ENCODE peak calls at places on chromosome 21, in six cellular contexts. One of them, this sample, is unnamed.

GRCh38 chr21:32457360-32457840 is 44.9 kb downstream of the EVA1C start:
- DNase-seq in heart right ventricle: peak; percentile 52
- DNase-seq in cardiac muscle cell: peak; percentile 48
- DNase-seq in thoracic aorta: no peak
- DNase-seq in CD8-positive, alpha-beta T cell: no peak
- DNase-seq in Caco-2: no peak
- DNase-seq in this sample: no peak

GRCh38 chr21:17352937-17353655 is 159.7 kb upstream of the CXADR start:
- DNase-seq in Caco-2: no peak
- DNase-seq in heart right ventricle: no peak
- DNase-seq in CD8-positive, alpha-beta T cell: no peak
- DNase-seq in thoracic aorta: no peak
- DNase-seq in cardiac muscle cell: no peak
- DNase-seq in this sample: no peak

GRCh38 chr21:7917729-7918128 is 2603.7 kb upstream of the TPTE start:
- DNase-seq in thoracic aorta: no peak
- DNase-seq in heart right ventricle: no peak
- DNase-seq in CD8-positive, alpha-beta T cell: no peak
- DNase-seq in Caco-2: no peak
- DNase-seq in cardiac muscle cell: no peak
- DNase-seq in this sample: no peak

GRCh38 chr21:26140185-26140584 is 30.4 kb downstream of the APP start:
- DNase-seq in heart right ventricle: peak; percentile 42
- DNase-seq in cardiac muscle cell: no peak
- DNase-seq in CD8-positive, alpha-beta T cell: no peak
- DNase-seq in Caco-2: no peak
- DNase-seq in thoracic aorta: no peak
- DNase-seq in this sample: peak; percentile 85

GRCh38 chr21:22019766-22020165 is 1021.6 kb downstream of the NCAM2 start:
- DNase-seq in heart right ventricle: no peak
- DNase-seq in cardiac muscle cell: no peak
- DNase-seq in CD8-positive, alpha-beta T cell: no peak
- DNase-seq in Caco-2: no peak
- DNase-seq in thoracic aorta: no peak
- DNase-seq in this sample: no peak

GRCh38 chr21:25801217-25802015 is 66.6 kb downstream of the GABPA start:
- DNase-seq in CD8-positive, alpha-beta T cell: peak; percentile 77
- DNase-seq in Caco-2: peak; percentile 91
- DNase-seq in cardiac muscle cell: peak; percentile 91
- DNase-seq in thoracic aorta: peak; percentile 19
- DNase-seq in heart right ventricle: peak; percentile 88
- DNase-seq in this sample: no peak

GRCh38 chr21:14523234-14523633 is 22.9 kb downstream of the SAMSN1 start:
- DNase-seq in CD8-positive, alpha-beta T cell: no peak
- DNase-seq in thoracic aorta: no peak
- DNase-seq in cardiac muscle cell: no peak
- DNase-seq in heart right ventricle: no peak
- DNase-seq in Caco-2: no peak
- DNase-seq in this sample: no peak

GRCh38 chr21:24204641-24205040 is 1402.6 kb downstream of the MRPL39 start:
- DNase-seq in thoracic aorta: no peak
- DNase-seq in heart right ventricle: no peak
- DNase-seq in cardiac muscle cell: no peak
- DNase-seq in CD8-positive, alpha-beta T cell: no peak
- DNase-seq in Caco-2: no peak
- DNase-seq in this sample: no peak

GRCh38 chr21:27700974-27701614 is 734.2 kb upstream of the ADAMTS5 start:
- DNase-seq in heart right ventricle: peak; percentile 88
- DNase-seq in Caco-2: peak; percentile 79
- DNase-seq in cardiac muscle cell: peak; percentile 87
- DNase-seq in CD8-positive, alpha-beta T cell: peak; percentile 44
- DNase-seq in thoracic aorta: peak; percentile 17
- DNase-seq in this sample: no peak

GRCh38 chr21:23951251-23951650 is 1656.0 kb downstream of the MRPL39 start:
- DNase-seq in Caco-2: no peak
- DNase-seq in heart right ventricle: no peak
- DNase-seq in thoracic aorta: no peak
- DNase-seq in CD8-positive, alpha-beta T cell: no peak
- DNase-seq in cardiac muscle cell: no peak
- DNase-seq in this sample: no peak

GRCh38 chr21:31873696-31874599 is 1.1 kb downstream of the HUNK start:
- DNase-seq in cardiac muscle cell: peak; percentile 74
- DNase-seq in Caco-2: peak; percentile 80
- DNase-seq in thoracic aorta: no peak
- DNase-seq in heart right ventricle: no peak
- DNase-seq in CD8-positive, alpha-beta T cell: peak; percentile 38
- DNase-seq in this sample: no peak

GRCh38 chr21:14306143-14306907 is 76.6 kb downstream of the HSPA13 start:
- DNase-seq in cardiac muscle cell: no peak
- DNase-seq in CD8-positive, alpha-beta T cell: no peak
- DNase-seq in Caco-2: no peak
- DNase-seq in thoracic aorta: no peak
- DNase-seq in heart right ventricle: no peak
- DNase-seq in this sample: no peak

GRCh38 chr21:27221084-27221483 is 254.2 kb upstream of the ADAMTS5 start:
- DNase-seq in cardiac muscle cell: no peak
- DNase-seq in heart right ventricle: no peak
- DNase-seq in thoracic aorta: no peak
- DNase-seq in CD8-positive, alpha-beta T cell: no peak
- DNase-seq in Caco-2: no peak
- DNase-seq in this sample: no peak

GRCh38 chr21:31543191-31543590 is 116.3 kb upstream of the SOD1 start:
- DNase-seq in thoracic aorta: no peak
- DNase-seq in CD8-positive, alpha-beta T cell: no peak
- DNase-seq in Caco-2: no peak
- DNase-seq in cardiac muscle cell: no peak
- DNase-seq in heart right ventricle: no peak
- DNase-seq in this sample: no peak

GRCh38 chr21:23008803-23009202 is 2010.6 kb downstream of the NCAM2 start:
- DNase-seq in thoracic aorta: no peak
- DNase-seq in CD8-positive, alpha-beta T cell: no peak
- DNase-seq in Caco-2: no peak
- DNase-seq in heart right ventricle: no peak
- DNase-seq in cardiac muscle cell: no peak
- DNase-seq in this sample: no peak

GRCh38 chr21:15929536-15929935 is 199.8 kb downstream of the USP25 start:
- DNase-seq in thoracic aorta: no peak
- DNase-seq in Caco-2: no peak
- DNase-seq in cardiac muscle cell: no peak
- DNase-seq in heart right ventricle: no peak
- DNase-seq in CD8-positive, alpha-beta T cell: no peak
- DNase-seq in this sample: no peak

GRCh38 chr21:32869459-32869858 is 97.9 kb upstream of the PAXBP1 start:
- DNase-seq in cardiac muscle cell: no peak
- DNase-seq in thoracic aorta: no peak
- DNase-seq in Caco-2: no peak
- DNase-seq in heart right ventricle: no peak
- DNase-seq in CD8-positive, alpha-beta T cell: no peak
- DNase-seq in this sample: no peak

GRCh38 chr21:17651526-17651925 is 38.8 kb upstream of the BTG3 start:
- DNase-seq in CD8-positive, alpha-beta T cell: no peak
- DNase-seq in thoracic aorta: no peak
- DNase-seq in Caco-2: no peak
- DNase-seq in cardiac muscle cell: no peak
- DNase-seq in heart right ventricle: no peak
- DNase-seq in this sample: no peak

GRCh38 chr21:33815153-33815707 is 100.4 kb downstream of the ATP5PO start:
- DNase-seq in thoracic aorta: no peak
- DNase-seq in cardiac muscle cell: no peak
- DNase-seq in Caco-2: no peak
- DNase-seq in CD8-positive, alpha-beta T cell: no peak
- DNase-seq in heart right ventricle: peak; percentile 18
- DNase-seq in this sample: no peak

GRCh38 chr21:9839011-9839661 is 682.2 kb upstream of the TPTE start:
- DNase-seq in cardiac muscle cell: no peak
- DNase-seq in CD8-positive, alpha-beta T cell: no peak
- DNase-seq in heart right ventricle: no peak
- DNase-seq in thoracic aorta: no peak
- DNase-seq in Caco-2: no peak
- DNase-seq in this sample: no peak

GRCh38 chr21:32413697-32414578 is 1.4 kb downstream of the EVA1C start:
- DNase-seq in heart right ventricle: no peak
- DNase-seq in thoracic aorta: no peak
- DNase-seq in cardiac muscle cell: no peak
- DNase-seq in Caco-2: no peak
- DNase-seq in CD8-positive, alpha-beta T cell: no peak
- DNase-seq in this sample: no peak

GRCh38 chr21:15592271-15592860 is 137.4 kb upstream of the USP25 start:
- DNase-seq in thoracic aorta: no peak
- DNase-seq in CD8-positive, alpha-beta T cell: no peak
- DNase-seq in Caco-2: peak; percentile 31
- DNase-seq in heart right ventricle: no peak
- DNase-seq in cardiac muscle cell: peak; percentile 49
- DNase-seq in this sample: no peak

GRCh38 chr21:46124083-46124925 is 26.4 kb downstream of the COL6A2 start:
- DNase-seq in heart right ventricle: peak; percentile 3
- DNase-seq in cardiac muscle cell: no peak
- DNase-seq in thoracic aorta: no peak
- DNase-seq in Caco-2: no peak
- DNase-seq in CD8-positive, alpha-beta T cell: no peak
- DNase-seq in this sample: no peak

GRCh38 chr21:31866077-31866511 is 6.7 kb upstream of the HUNK start:
- DNase-seq in CD8-positive, alpha-beta T cell: peak; percentile 69
- DNase-seq in thoracic aorta: peak; percentile 55
- DNase-seq in Caco-2: peak; percentile 82
- DNase-seq in cardiac muscle cell: peak; percentile 93
- DNase-seq in heart right ventricle: peak; percentile 83
- DNase-seq in this sample: no peak

GRCh38 chr21:31555741-31556191 is 103.7 kb upstream of the SOD1 start:
- DNase-seq in heart right ventricle: no peak
- DNase-seq in thoracic aorta: no peak
- DNase-seq in Caco-2: no peak
- DNase-seq in CD8-positive, alpha-beta T cell: no peak
- DNase-seq in cardiac muscle cell: no peak
- DNase-seq in this sample: no peak

GRCh38 chr21:32021319-32022027 is 148.7 kb downstream of the HUNK start:
- DNase-seq in heart right ventricle: peak; percentile 78
- DNase-seq in cardiac muscle cell: no peak
- DNase-seq in thoracic aorta: peak; percentile 29
- DNase-seq in CD8-positive, alpha-beta T cell: no peak
- DNase-seq in Caco-2: no peak
- DNase-seq in this sample: no peak

DNA sequence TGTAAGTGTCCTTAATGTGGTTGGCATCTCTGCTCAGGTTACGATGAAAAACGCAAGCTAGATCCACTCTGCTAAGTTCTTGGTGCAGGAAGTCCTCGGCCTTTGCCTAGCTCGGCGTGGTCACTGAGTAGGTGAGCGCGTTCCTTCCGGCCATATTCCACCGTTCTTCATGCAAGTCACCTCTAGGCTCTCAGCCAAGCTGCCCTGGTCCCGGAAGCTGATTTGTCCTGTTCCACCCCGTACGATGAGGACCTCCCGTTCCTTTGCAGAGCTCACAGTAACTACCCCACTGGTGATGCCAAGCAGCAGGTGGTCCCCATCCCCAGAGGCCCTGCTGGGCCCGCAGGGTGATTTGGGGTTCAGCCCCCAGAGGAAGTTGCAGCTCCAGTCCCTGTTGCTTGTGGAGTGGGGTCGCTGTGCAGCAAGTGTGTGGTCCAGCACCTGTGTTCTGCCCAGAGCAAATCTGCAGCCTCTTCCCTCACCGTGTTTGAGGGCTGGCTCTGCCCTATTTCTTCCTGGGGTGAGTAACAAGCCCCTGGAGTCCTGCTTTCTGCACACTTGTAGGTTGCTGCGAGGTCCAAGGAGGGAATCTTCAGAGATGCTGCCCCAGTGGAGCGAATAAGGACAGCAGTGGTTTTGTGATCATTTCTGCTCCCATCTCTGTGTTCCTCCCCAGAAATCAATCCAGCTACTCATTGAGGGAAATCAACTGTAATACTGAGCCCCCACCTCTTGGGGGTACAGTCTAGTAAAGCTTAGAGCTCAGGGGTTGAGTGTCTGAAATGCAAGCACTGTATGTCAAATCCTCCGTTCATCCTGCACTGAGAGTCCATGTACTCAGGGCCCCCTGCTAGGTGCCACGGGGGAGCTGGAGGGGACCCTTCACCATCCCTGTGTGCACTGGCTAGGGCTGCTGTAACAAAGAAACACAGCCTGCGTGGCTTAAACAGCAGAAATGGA is 2.3 kb downstream of the UMODL1 start:
- DNase-seq in thoracic aorta: no peak
- DNase-seq in cardiac muscle cell: no peak
- DNase-seq in Caco-2: no peak
- DNase-seq in heart right ventricle: no peak
- DNase-seq in CD8-positive, alpha-beta T cell: no peak
- DNase-seq in this sample: no peak
- H3K27me3 ChIP-seq in thoracic aorta: no peaks in the 10 kb centered on the region
- H3K27me3 ChIP-seq in cardiac muscle cell: no peaks in the 10 kb centered on the region
- H3K27me3 ChIP-seq in Caco-2: no peaks in the 10 kb centered on the region
- H3K27me3 ChIP-seq in heart right ventricle: no peaks in the 10 kb centered on the region
- H3K27me3 ChIP-seq in CD8-positive, alpha-beta T cell: no peaks in the 10 kb centered on the region
- H3K27me3 ChIP-seq in this sample: peaks cover 18% of the 10 kb centered on the region

DNA sequence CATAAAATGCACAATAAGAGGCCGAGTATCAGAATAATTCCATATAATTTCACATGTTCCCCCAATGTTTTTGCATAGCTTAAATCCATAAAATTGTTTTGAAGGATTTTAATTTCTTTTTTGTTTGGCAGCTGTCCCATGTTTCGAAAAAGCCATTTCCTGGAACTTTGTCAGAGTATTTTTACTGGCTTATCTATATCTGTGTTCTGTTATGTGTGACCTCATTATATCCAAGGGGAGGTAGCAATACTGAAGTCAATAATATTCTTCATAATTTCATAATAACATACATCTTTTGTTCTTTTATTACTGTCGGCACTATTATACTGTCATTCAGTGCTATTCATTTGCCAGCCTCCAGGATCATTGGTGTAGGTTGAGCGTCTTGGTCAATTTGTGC is 9.4 kb upstream of the BACH1 start:
- DNase-seq in cardiac muscle cell: no peak
- DNase-seq in heart right ventricle: no peak
- DNase-seq in Caco-2: no peak
- DNase-seq in CD8-positive, alpha-beta T cell: no peak
- DNase-seq in thoracic aorta: no peak
- DNase-seq in this sample: no peak
- H3K27me3 ChIP-seq in cardiac muscle cell: no peaks in the 10 kb centered on the region
- H3K27me3 ChIP-seq in heart right ventricle: no peaks in the 10 kb centered on the region
- H3K27me3 ChIP-seq in Caco-2: no peaks in the 10 kb centered on the region
- H3K27me3 ChIP-seq in CD8-positive, alpha-beta T cell: no peaks in the 10 kb centered on the region
- H3K27me3 ChIP-seq in thoracic aorta: no peaks in the 10 kb centered on the region
- H3K27me3 ChIP-seq in this sample: no peaks in the 10 kb centered on the region

GRCh38 chr21:44708866-44709425 is 2.4 kb downstream of the TSPEAR start:
- DNase-seq in CD8-positive, alpha-beta T cell: no peak
- DNase-seq in heart right ventricle: no peak
- DNase-seq in Caco-2: no peak
- DNase-seq in thoracic aorta: no peak
- DNase-seq in cardiac muscle cell: no peak
- DNase-seq in this sample: no peak
- H3K27me3 ChIP-seq in CD8-positive, alpha-beta T cell: peaks cover 51% of the 10 kb centered on the region
- H3K27me3 ChIP-seq in heart right ventricle: peaks cover 84% of the 10 kb centered on the region
- H3K27me3 ChIP-seq in Caco-2: no peaks in the 10 kb centered on the region
- H3K27me3 ChIP-seq in thoracic aorta: peaks cover 10% of the 10 kb centered on the region
- H3K27me3 ChIP-seq in cardiac muscle cell: peaks cover 100% of the 10 kb centered on the region
- H3K27me3 ChIP-seq in this sample: peaks cover 61% of the 10 kb centered on the region

DNA sequence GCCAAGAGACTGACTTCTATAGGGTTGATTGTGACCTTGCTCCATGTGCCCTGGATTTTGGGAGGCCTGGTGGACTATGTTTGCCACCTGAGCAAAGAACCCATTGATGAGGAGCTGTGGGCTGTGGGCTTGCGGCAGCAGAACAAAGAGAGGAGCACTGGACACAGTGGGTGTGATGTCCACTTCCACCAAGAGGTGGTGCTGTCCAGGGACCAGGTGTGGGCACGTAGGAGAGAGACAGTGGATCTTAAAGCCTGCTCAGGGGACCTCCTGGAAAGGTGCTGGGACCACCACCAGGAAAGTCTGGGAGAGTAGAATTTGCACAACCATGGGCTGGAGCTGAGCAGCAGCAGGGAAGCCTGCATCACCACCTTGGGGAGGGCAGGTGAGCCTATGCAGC is 106.7 kb upstream of the ETS2 start:
- DNase-seq in thoracic aorta: no peak
- DNase-seq in cardiac muscle cell: no peak
- DNase-seq in CD8-positive, alpha-beta T cell: no peak
- DNase-seq in heart right ventricle: no peak
- DNase-seq in Caco-2: peak; percentile 7
- DNase-seq in this sample: no peak
- H3K27me3 ChIP-seq in thoracic aorta: no peaks in the 10 kb centered on the region
- H3K27me3 ChIP-seq in cardiac muscle cell: no peaks in the 10 kb centered on the region
- H3K27me3 ChIP-seq in CD8-positive, alpha-beta T cell: peaks cover 1% of the 10 kb centered on the region
- H3K27me3 ChIP-seq in heart right ventricle: no peaks in the 10 kb centered on the region
- H3K27me3 ChIP-seq in Caco-2: no peaks in the 10 kb centered on the region
- H3K27me3 ChIP-seq in this sample: peaks cover 14% of the 10 kb centered on the region